ENCODE peak calls at places on chromosomes 13 and 19, in seven cellular contexts. H, V, F, M, Q, C and K are unnamed samples.

GRCh38 chr13:73519720-73520119 is 460.9 kb downstream of the KLF5 start:
- DNase-seq in H (no peak), V (no peak), F (no peak), M (no peak), Q (no peak), C (peak), K (no peak)

GRCh38 chr19:10773969-10774368 is 56.1 kb downstream of the DNM2 start:
- DNase-seq in H (no peak), V (peak), F (peak), M (no peak), Q (no peak), C (no peak), K (no peak)

GRCh38 chr13:45194081-45194939 is 6.5 kb downstream of the KCTD4 start:
- DNase-seq in H (peak), V (peak), F (peak), M (peak), Q (no peak), C (peak), K (peak)

GRCh38 chr19:911197-912033 is 1.6 kb downstream of the R3HDM4 start:
- DNase-seq in H (no peak), V (no peak), F (no peak), M (no peak), Q (no peak), C (no peak), K (peak)

GRCh38 chr19:3687774-3688706 is 12.2 kb downstream of the PIP5K1C start:
- DNase-seq in H (no peak), V (peak), F (peak), M (no peak), Q (no peak), C (no peak), K (peak)

GRCh38 chr13:109904218-109904617 is 117.8 kb upstream of the IRS2 start:
- DNase-seq in H (no peak), V (peak), F (peak), M (no peak), Q (peak), C (no peak), K (peak)

GRCh38 chr13:113588394-113589111 is 4.0 kb downstream of the TFDP1 start:
- DNase-seq in H (no peak), V (no peak), F (no peak), M (no peak), Q (no peak), C (no peak), K (peak)

GRCh38 chr13:93635687-93636086 is 409.1 kb downstream of the GPC6 start:
- DNase-seq in H (peak), V (no peak), F (no peak), M (peak), Q (no peak), C (peak), K (no peak)

GRCh38 chr13:30346159-30346788 is 38.9 kb upstream of the KATNAL1 start:
- DNase-seq in H (no peak), V (no peak), F (peak), M (no peak), Q (no peak), C (no peak), K (no peak)

DNA sequence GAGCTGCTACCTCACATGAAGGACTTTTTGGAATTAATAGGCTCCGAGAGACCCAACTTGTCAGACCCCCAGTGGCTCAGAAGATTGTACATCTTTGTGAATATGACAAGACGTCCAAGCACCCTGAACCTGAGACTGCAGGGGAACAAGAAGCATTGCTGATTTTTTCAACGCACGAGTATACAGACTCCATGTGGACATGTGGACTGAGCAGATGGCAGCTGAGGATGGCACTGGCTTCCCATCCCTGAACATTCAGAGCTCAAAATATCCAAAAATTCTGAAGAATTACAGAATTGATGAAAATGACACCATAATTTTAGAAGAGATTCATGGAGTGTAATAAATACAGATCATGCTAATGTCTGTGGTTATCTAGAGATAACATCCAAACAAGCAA is 254.1 kb downstream of the MZT1 start:
- DNase-seq in H (no peak), V (no peak), F (no peak), M (no peak), Q (no peak), C (no peak), K (no peak)
- H3K9ac ChIP-seq in H (no peak), V (no peak), F (no peak), M (no peak), Q (no peak), C (no peak), K (no peak)

GRCh38 chr19:29757551-29757950 is 42.5 kb upstream of the C19orf12 start:
- DNase-seq in H (no peak), V (no peak), F (no peak), M (no peak), Q (no peak), C (no peak), K (no peak)

GRCh38 chr19:29758863-29759262 is 43.8 kb upstream of the C19orf12 start:
- DNase-seq in H (no peak), V (no peak), F (no peak), M (no peak), Q (no peak), C (no peak), K (no peak)

GRCh38 chr19:29759359-29759758 is 44.3 kb upstream of the C19orf12 start:
- DNase-seq in H (no peak), V (no peak), F (no peak), M (no peak), Q (no peak), C (no peak), K (no peak)

GRCh38 chr19:29761575-29762225 is 46.6 kb upstream of the C19orf12 start:
- DNase-seq in H (no peak), V (no peak), F (no peak), M (no peak), Q (no peak), C (no peak), K (no peak)

DNA sequence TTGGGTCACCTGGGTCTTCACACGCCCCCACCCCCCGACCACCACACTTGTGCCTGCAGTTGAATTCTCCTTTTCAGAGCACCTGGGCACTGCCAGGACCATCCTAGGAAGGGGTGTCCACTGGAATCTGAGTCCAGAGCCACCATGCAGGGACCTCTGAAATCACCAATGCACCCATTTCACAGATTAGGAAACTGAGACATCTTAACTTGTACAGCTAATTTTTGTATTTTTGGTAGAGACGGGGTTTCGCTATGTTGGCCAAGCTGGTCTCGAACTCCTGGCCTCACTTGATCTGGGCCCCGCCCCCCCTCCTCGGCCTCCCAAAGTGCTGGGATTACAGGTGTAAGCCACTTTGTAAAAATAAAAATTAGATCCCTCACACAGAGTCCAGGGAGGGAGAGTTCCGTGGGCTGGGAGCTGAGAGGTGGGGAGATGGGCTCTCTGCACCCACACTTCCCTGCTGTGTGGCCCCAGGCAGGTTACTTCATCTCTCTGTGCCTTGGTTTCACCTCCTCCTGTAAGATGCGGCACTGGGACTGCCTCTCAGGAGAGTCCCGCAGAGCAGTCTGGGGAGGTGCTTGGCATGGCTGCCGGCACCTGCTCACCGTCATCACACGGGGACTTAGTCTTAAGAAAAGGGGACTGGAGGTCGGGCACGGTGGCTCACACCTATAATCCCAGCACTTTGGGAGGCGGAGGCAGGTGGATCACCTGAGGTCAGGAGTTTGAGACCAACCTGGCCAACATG is 45.9 kb upstream of the C19orf12 start:
- DNase-seq in H (no peak), V (no peak), F (no peak), M (no peak), Q (no peak), C (no peak), K (no peak)
- H3K9ac ChIP-seq in H (no peak), V (no peak), F (no peak), M (no peak), Q (no peak), C (no peak), K (no peak)

GRCh38 chr19:46782355-46783019 is 5.9 kb downstream of the SLC1A5 start:
- DNase-seq in H (no peak), V (no peak), F (no peak), M (no peak), Q (no peak), C (no peak), K (no peak)
- H3K9ac ChIP-seq in H (no peak), V (no peak), F (no peak), M (peak), Q (no peak), C (no peak), K (no peak)

GRCh38 chr13:107832521-107833095 is 382.7 kb downstream of the LIG4 start:
- DNase-seq in H (no peak), V (no peak), F (no peak), M (no peak), Q (no peak), C (no peak), K (no peak)
- H3K9ac ChIP-seq in H (no peak), V (no peak), F (no peak), M (no peak), Q (no peak), C (no peak), K (no peak)

GRCh38 chr19:41937525-41937924 is 9.3 kb upstream of the ERFL start:
- DNase-seq in H (no peak), V (no peak), F (no peak), M (no peak), Q (no peak), C (no peak), K (peak)

GRCh38 chr19:41934849-41935374 is 6.7 kb upstream of the ERFL start:
- DNase-seq in H (peak), V (peak), F (peak), M (peak), Q (peak), C (no peak), K (peak)

GRCh38 chr19:41936961-41937360 is 8.7 kb upstream of the ERFL start:
- DNase-seq in H (no peak), V (no peak), F (no peak), M (no peak), Q (no peak), C (no peak), K (peak)

GRCh38 chr19:41935781-41936415 is 7.6 kb upstream of the ERFL start:
- DNase-seq in H (peak), V (no peak), F (no peak), M (no peak), Q (no peak), C (no peak), K (no peak)

DNA sequence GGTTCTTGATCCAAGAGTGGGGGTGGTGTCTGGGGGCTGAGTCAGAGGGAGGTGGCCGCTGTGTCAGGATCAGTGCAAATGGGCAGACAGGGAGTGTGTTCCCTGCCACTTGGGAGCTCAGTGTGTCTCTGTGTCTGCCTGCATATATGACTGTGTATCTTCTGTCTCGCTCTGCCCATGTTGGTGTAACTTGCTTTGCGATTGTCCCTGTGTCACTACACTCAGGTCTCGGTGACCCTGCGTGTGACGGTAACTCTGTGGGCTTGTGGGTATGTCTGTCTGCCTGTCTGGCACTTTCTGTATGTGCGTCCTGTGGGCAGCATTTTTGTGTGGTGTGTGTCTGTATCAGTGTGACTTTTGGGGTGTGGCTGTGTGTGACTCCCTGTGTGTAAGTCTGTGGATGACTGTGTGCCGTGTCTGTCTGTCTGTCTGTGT is 8.2 kb upstream of the ERFL start:
- DNase-seq in H (peak), V (no peak), F (peak), M (no peak), Q (no peak), C (no peak), K (no peak)
- H3K9ac ChIP-seq in H (peak), V (no peak), F (no peak), M (no peak), Q (no peak), C (no peak), K (no peak)

DNA sequence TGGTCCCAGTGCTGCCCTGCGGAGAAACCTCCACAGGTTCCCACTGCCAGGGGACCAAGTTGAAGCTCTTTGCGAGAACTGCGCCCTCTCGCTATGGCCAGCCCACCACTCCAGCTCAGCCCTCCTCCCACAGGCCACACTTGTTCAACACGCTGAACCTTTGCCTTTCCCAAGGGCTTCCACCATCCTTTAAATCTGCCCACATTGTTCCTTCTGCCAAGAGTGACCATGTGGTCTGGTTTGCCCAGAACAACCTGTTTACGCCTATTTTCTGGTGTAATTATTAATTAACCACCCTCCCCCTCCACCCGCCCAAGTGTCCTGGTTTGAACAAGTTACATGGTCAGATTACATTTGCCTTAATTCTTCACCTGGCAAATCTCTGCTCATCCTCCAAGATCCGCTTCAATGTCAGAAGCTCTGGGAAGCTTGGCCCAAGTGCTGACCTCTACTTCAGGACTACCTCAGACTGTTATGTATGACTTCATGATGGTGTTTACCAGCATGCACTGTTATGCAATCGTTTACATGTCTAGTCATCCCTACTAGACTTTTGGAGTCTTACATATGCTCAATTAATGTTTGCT is 12.0 kb upstream of the USP12 start:
- DNase-seq in H (peak), V (no peak), F (no peak), M (peak), Q (no peak), C (no peak), K (no peak)
- H3K9ac ChIP-seq in H (peak), V (no peak), F (no peak), M (no peak), Q (peak), C (peak), K (no peak)

DNA sequence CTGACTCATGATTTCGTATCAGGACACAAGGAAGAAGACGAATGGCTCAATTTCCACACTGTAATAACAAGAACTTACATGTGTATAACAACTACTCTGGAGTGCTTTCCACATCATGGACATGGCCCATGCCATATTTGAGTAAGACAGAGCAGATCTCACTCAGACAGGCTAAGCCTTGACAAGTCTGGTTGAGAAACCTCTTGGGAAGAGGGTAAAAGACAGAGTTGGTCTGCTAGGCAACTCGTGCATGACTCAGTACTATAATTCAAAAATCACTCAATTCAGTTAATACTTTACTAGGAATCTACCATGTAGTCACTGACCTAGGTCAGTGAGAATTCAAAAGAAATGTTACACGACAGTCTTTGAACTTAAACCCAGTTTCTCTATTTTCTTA is 5.7 kb upstream of the THSD1 start:
- DNase-seq in H (peak), V (no peak), F (peak), M (peak), Q (no peak), C (peak), K (no peak)
- H3K9ac ChIP-seq in H (no peak), V (no peak), F (no peak), M (no peak), Q (no peak), C (no peak), K (no peak)